ENCODE peak calls at places on chromosomes 5 and 9, in nine cellular contexts. H, R, B, N, Q, I, J, T and X are unnamed samples.

GRCh38 chr9:82031538-82032280 is 43.1 kb downstream of the SPATA31D1 start:
- DNase-seq in R (peak), J (peak), H (peak), N (peak), T (no peak), B (peak), I (peak), Q (no peak), X (peak)

GRCh38 chr5:130836729-130837660 is 328.1 kb downstream of the HINT1 start:
- DNase-seq in I (no peak), R (peak), J (no peak), N (no peak), H (no peak), Q (no peak), B (no peak), T (no peak), X (peak)

GRCh38 chr9:36924071-36924470 is 110.0 kb downstream of the PAX5 start:
- DNase-seq in T (no peak), J (no peak), R (peak), B (peak), I (no peak), H (no peak), N (no peak), Q (no peak), X (peak)

GRCh38 chr5:86039351-86039750 is 578.4 kb upstream of the COX7C start:
- DNase-seq in B (no peak), T (no peak), N (no peak), H (no peak), J (no peak), Q (no peak), R (peak), I (no peak), X (no peak)

GRCh38 chr9:36997414-36997813 is 36.7 kb downstream of the PAX5 start:
- DNase-seq in R (no peak), T (no peak), J (no peak), N (no peak), I (no peak), B (no peak), Q (no peak), H (no peak), X (peak)

GRCh38 chr9:112334319-112334828 is 955 bp upstream of the PTBP3 start:
- DNase-seq in N (no peak), J (no peak), R (peak), B (no peak), T (no peak), H (no peak), I (no peak), Q (peak), X (peak)

GRCh38 chr9:20513126-20513913 is 109.0 kb downstream of the MLLT3 start:
- DNase-seq in Q (no peak), R (peak), J (no peak), H (no peak), I (no peak), T (no peak), N (no peak), B (no peak), X (no peak)

GRCh38 chr5:126508962-126509279 is 85.7 kb downstream of the GRAMD2B start:
- DNase-seq in N (no peak), H (no peak), B (no peak), Q (no peak), T (no peak), J (no peak), R (no peak), I (no peak), X (peak)

GRCh38 chr9:135743546-135744332 is 41.8 kb downstream of the KCNT1 start:
- DNase-seq in N (no peak), R (no peak), Q (no peak), I (no peak), B (no peak), H (no peak), T (no peak), J (no peak), X (no peak)

GRCh38 chr5:130168211-130168610 is 263.9 kb downstream of the CHSY3 start:
- DNase-seq in B (no peak), T (no peak), R (peak), H (peak), N (no peak), I (no peak), Q (no peak), J (no peak), X (peak)

GRCh38 chr9:134032456-134033222 is 7.4 kb downstream of the BRD3OS start:
- DNase-seq in N (peak), H (no peak), Q (no peak), R (no peak), J (no peak), T (no peak), B (no peak), I (no peak), X (no peak)

GRCh38 chr9:38067892-38068615 is 973 bp downstream of the SHB start:
- DNase-seq in Q (no peak), B (no peak), T (no peak), R (no peak), N (peak), J (no peak), H (no peak), I (peak), X (no peak)

GRCh38 chr5:36939969-36940858 is 63.6 kb downstream of the NIPBL start:
- DNase-seq in T (no peak), R (peak), J (no peak), N (no peak), H (no peak), Q (no peak), B (no peak), I (no peak), X (no peak)

GRCh38 chr5:4563400-4563799 is 576.7 kb upstream of the ADAMTS16 start:
- DNase-seq in R (peak), T (no peak), H (peak), Q (no peak), B (no peak), I (no peak), J (no peak), N (no peak), X (no peak)

GRCh38 chr9:90300901-90301688 is 341.5 kb downstream of the DIRAS2 start:
- DNase-seq in J (no peak), I (peak), H (peak), B (peak), T (no peak), Q (no peak), R (peak), N (peak), X (peak)

GRCh38 chr9:37035472-37036236 is 1.6 kb upstream of the PAX5 start:
- DNase-seq in H (no peak), Q (no peak), R (no peak), N (no peak), B (no peak), I (no peak), T (no peak), J (no peak), X (no peak)

GRCh38 chr9:23447166-23447565 is 378.9 kb downstream of the ELAVL2 start:
- DNase-seq in Q (no peak), B (no peak), N (no peak), I (peak), J (no peak), T (no peak), H (no peak), R (no peak), X (no peak)

GRCh38 chr5:154412316-154412715 is 33.5 kb upstream of the SAP30L start:
- DNase-seq in Q (no peak), R (no peak), H (no peak), T (no peak), N (no peak), J (no peak), B (no peak), I (no peak), X (no peak)

GRCh38 chr5:82459626-82460025 is 181.5 kb upstream of the RPS23 start:
- DNase-seq in T (no peak), R (no peak), I (no peak), J (no peak), N (no peak), Q (no peak), H (no peak), B (no peak), X (no peak)

GRCh38 chr9:82021198-82021597 is 32.6 kb downstream of the SPATA31D1 start:
- DNase-seq in J (no peak), T (no peak), N (no peak), B (peak), I (no peak), H (peak), Q (no peak), R (peak), X (peak)

GRCh38 chr5:176578391-176578808 is 29.3 kb downstream of the CDHR2 start:
- DNase-seq in H (no peak), I (no peak), R (peak), T (no peak), N (peak), Q (peak), J (no peak), B (peak), X (peak)

GRCh38 chr9:5562806-5563416 is 52.6 kb downstream of the PDCD1LG2 start:
- DNase-seq in J (no peak), N (no peak), R (no peak), T (no peak), I (no peak), B (no peak), Q (no peak), H (no peak), X (no peak)

GRCh38 chr5:89106479-89106878 is 223.5 kb upstream of the MEF2C start:
- DNase-seq in T (no peak), J (no peak), H (no peak), Q (no peak), I (no peak), B (no peak), N (no peak), R (no peak), X (no peak)

GRCh38 chr9:105138306-105138801 is 106.1 kb upstream of the SLC44A1 start:
- DNase-seq in N (no peak), J (no peak), I (no peak), B (no peak), R (no peak), Q (no peak), H (peak), T (no peak), X (no peak)

GRCh38 chr5:138352071-138352721 is at the start of gene KDM3B:
- DNase-seq in N (peak), H (peak), R (peak), Q (peak), I (peak), T (peak), B (peak), J (peak), X (peak)